ENCODE peak calls at places on chromosomes 6 and 20, in five cellular contexts. One of them, this sample, is unnamed.

GRCh38 chr20:36491901-36492617 is 49.3 kb upstream of the MYL9 start:
- DNase-seq in T1000: no peak
- DNase-seq in fibroblast of lung: no peak
- DNase-seq in ascending aorta: no peak
- DNase-seq in RPMI8226: no peak
- DNase-seq in this sample: no peak

GRCh38 chr6:36024154-36024760 is at the start of gene SLC26A8:
- DNase-seq in T1000: no peak
- DNase-seq in ascending aorta: no peak
- DNase-seq in fibroblast of lung: no peak
- DNase-seq in RPMI8226: no peak
- DNase-seq in this sample: no peak

GRCh38 chr6:32790306-32790705 is 26.5 kb downstream of the HLA-DOB start:
- DNase-seq in ascending aorta: no peak
- DNase-seq in T1000: no peak
- DNase-seq in RPMI8226: no peak
- DNase-seq in fibroblast of lung: no peak
- DNase-seq in this sample: no peak

GRCh38 chr20:9609892-9610502 is 95.6 kb downstream of the LAMP5 start:
- DNase-seq in T1000: peak
- DNase-seq in RPMI8226: peak
- DNase-seq in fibroblast of lung: peak
- DNase-seq in ascending aorta: no peak
- DNase-seq in this sample: peak

GRCh38 chr6:33114428-33114827 is 38.6 kb downstream of the HLA-DPB1 start:
- DNase-seq in ascending aorta: no peak
- DNase-seq in RPMI8226: no peak
- DNase-seq in T1000: no peak
- DNase-seq in fibroblast of lung: no peak
- DNase-seq in this sample: no peak

GRCh38 chr6:506920-507523 is 115.5 kb downstream of the IRF4 start:
- DNase-seq in RPMI8226: no peak
- DNase-seq in fibroblast of lung: peak
- DNase-seq in T1000: no peak
- DNase-seq in ascending aorta: no peak
- DNase-seq in this sample: no peak

GRCh38 chr6:1739220-1739619 is 129.5 kb downstream of the FOXC1 start:
- DNase-seq in fibroblast of lung: no peak
- DNase-seq in RPMI8226: no peak
- DNase-seq in ascending aorta: no peak
- DNase-seq in T1000: no peak
- DNase-seq in this sample: no peak

GRCh38 chr6:111260570-111261298 is 173.4 kb downstream of the SLC16A10 start:
- DNase-seq in T1000: no peak
- DNase-seq in fibroblast of lung: no peak
- DNase-seq in RPMI8226: no peak
- DNase-seq in ascending aorta: no peak
- DNase-seq in this sample: no peak

GRCh38 chr6:75084872-75085381 is 120.9 kb downstream of the COL12A1 start:
- DNase-seq in RPMI8226: no peak
- DNase-seq in T1000: no peak
- DNase-seq in fibroblast of lung: peak
- DNase-seq in ascending aorta: no peak
- DNase-seq in this sample: no peak

GRCh38 chr6:148231572-148231971 is 111.1 kb upstream of the SASH1 start:
- DNase-seq in ascending aorta: no peak
- DNase-seq in fibroblast of lung: peak
- DNase-seq in RPMI8226: no peak
- DNase-seq in T1000: no peak
- DNase-seq in this sample: peak

GRCh38 chr20:22575087-22575721 is 9.2 kb downstream of the FOXA2 start:
- DNase-seq in ascending aorta: no peak
- DNase-seq in RPMI8226: no peak
- DNase-seq in fibroblast of lung: no peak
- DNase-seq in T1000: no peak
- DNase-seq in this sample: no peak

GRCh38 chr6:75824160-75824559 is 75.1 kb downstream of the MYO6 start:
- DNase-seq in T1000: no peak
- DNase-seq in RPMI8226: no peak
- DNase-seq in fibroblast of lung: no peak
- DNase-seq in ascending aorta: no peak
- DNase-seq in this sample: no peak

GRCh38 chr6:11025911-11026635 is 18.0 kb downstream of the ELOVL2 start:
- DNase-seq in ascending aorta: no peak
- DNase-seq in fibroblast of lung: no peak
- DNase-seq in T1000: no peak
- DNase-seq in RPMI8226: no peak
- DNase-seq in this sample: no peak

GRCh38 chr6:118963003-118963402 is 28.0 kb upstream of the MCM9 start:
- DNase-seq in RPMI8226: no peak
- DNase-seq in ascending aorta: no peak
- DNase-seq in fibroblast of lung: peak
- DNase-seq in T1000: no peak
- DNase-seq in this sample: peak

GRCh38 chr20:36391456-36391855 is 85.3 kb downstream of the DLGAP4 start:
- DNase-seq in RPMI8226: no peak
- DNase-seq in T1000: no peak
- DNase-seq in fibroblast of lung: no peak
- DNase-seq in ascending aorta: no peak
- DNase-seq in this sample: no peak

GRCh38 chr6:156948240-156948639 is 171.1 kb downstream of the ARID1B start:
- DNase-seq in RPMI8226: no peak
- DNase-seq in fibroblast of lung: no peak
- DNase-seq in T1000: no peak
- DNase-seq in ascending aorta: no peak
- DNase-seq in this sample: no peak

GRCh38 chr6:138769102-138769676 is 4.4 kb upstream of the CCDC28A start:
- DNase-seq in fibroblast of lung: no peak
- DNase-seq in ascending aorta: no peak
- DNase-seq in T1000: no peak
- DNase-seq in RPMI8226: no peak
- DNase-seq in this sample: no peak

GRCh38 chr6:100346828-100347227 is 117.9 kb downstream of the SIM1 start:
- DNase-seq in fibroblast of lung: peak
- DNase-seq in RPMI8226: no peak
- DNase-seq in ascending aorta: no peak
- DNase-seq in T1000: no peak
- DNase-seq in this sample: no peak

GRCh38 chr6:39330057-39330456 is 7.6 kb upstream of the KCNK16 start:
- DNase-seq in T1000: no peak
- DNase-seq in fibroblast of lung: no peak
- DNase-seq in ascending aorta: no peak
- DNase-seq in RPMI8226: peak
- DNase-seq in this sample: no peak

GRCh38 chr6:2863901-2864300 is 22.2 kb upstream of the SERPINB1 start:
- DNase-seq in T1000: no peak
- DNase-seq in ascending aorta: no peak
- DNase-seq in RPMI8226: no peak
- DNase-seq in fibroblast of lung: no peak
- DNase-seq in this sample: no peak

GRCh38 chr6:46323312-46323965 is 152.7 kb upstream of the ENPP5 start:
- DNase-seq in RPMI8226: no peak
- DNase-seq in ascending aorta: peak
- DNase-seq in T1000: peak
- DNase-seq in fibroblast of lung: peak
- DNase-seq in this sample: no peak

GRCh38 chr6:84804720-84805119 is 40.3 kb upstream of the TBX18 start:
- DNase-seq in ascending aorta: no peak
- DNase-seq in T1000: no peak
- DNase-seq in fibroblast of lung: peak
- DNase-seq in RPMI8226: no peak
- DNase-seq in this sample: no peak

GRCh38 chr20:868279-868678 is 34.8 kb downstream of the FAM110A start:
- DNase-seq in T1000: no peak
- DNase-seq in fibroblast of lung: no peak
- DNase-seq in ascending aorta: no peak
- DNase-seq in RPMI8226: no peak
- DNase-seq in this sample: no peak

GRCh38 chr6:25122622-25123237 is 156.4 kb upstream of the CARMIL1 start:
- DNase-seq in ascending aorta: no peak
- DNase-seq in RPMI8226: peak
- DNase-seq in fibroblast of lung: no peak
- DNase-seq in T1000: no peak
- DNase-seq in this sample: peak

GRCh38 chr20:19757487-19757972 is 528 bp upstream of the RIN2 start:
- DNase-seq in RPMI8226: no peak
- DNase-seq in ascending aorta: peak
- DNase-seq in fibroblast of lung: peak
- DNase-seq in T1000: peak
- DNase-seq in this sample: peak

GRCh38 chr20:59805786-59806577 is 127.5 kb downstream of the SYCP2 start:
- DNase-seq in RPMI8226: no peak
- DNase-seq in fibroblast of lung: no peak
- DNase-seq in ascending aorta: peak
- DNase-seq in T1000: no peak
- DNase-seq in this sample: no peak

GRCh38 chr6:47247227-47247797 is 62.4 kb downstream of the TNFRSF21 start:
- DNase-seq in fibroblast of lung: peak
- DNase-seq in RPMI8226: peak
- DNase-seq in T1000: no peak
- DNase-seq in ascending aorta: no peak
- DNase-seq in this sample: no peak

GRCh38 chr6:114151070-114151685 is 180.2 kb upstream of the HDAC2 start:
- DNase-seq in ascending aorta: no peak
- DNase-seq in RPMI8226: no peak
- DNase-seq in T1000: no peak
- DNase-seq in fibroblast of lung: no peak
- DNase-seq in this sample: no peak

GRCh38 chr6:113879186-113880096 is 22.3 kb downstream of the MARCKS start:
- DNase-seq in T1000: peak
- DNase-seq in fibroblast of lung: peak
- DNase-seq in RPMI8226: peak
- DNase-seq in ascending aorta: peak
- DNase-seq in this sample: peak

GRCh38 chr6:7124631-7125030 is 16.9 kb downstream of the RREB1 start:
- DNase-seq in RPMI8226: no peak
- DNase-seq in ascending aorta: no peak
- DNase-seq in fibroblast of lung: no peak
- DNase-seq in T1000: no peak
- DNase-seq in this sample: no peak

GRCh38 chr20:1633535-1633934 is 13.7 kb upstream of the SIRPB1 start:
- DNase-seq in fibroblast of lung: no peak
- DNase-seq in T1000: no peak
- DNase-seq in RPMI8226: no peak
- DNase-seq in ascending aorta: no peak
- DNase-seq in this sample: no peak

GRCh38 chr6:87945181-87945580 is 102.5 kb upstream of the SPACA1 start:
- DNase-seq in T1000: no peak
- DNase-seq in ascending aorta: no peak
- DNase-seq in fibroblast of lung: no peak
- DNase-seq in RPMI8226: no peak
- DNase-seq in this sample: no peak

GRCh38 chr6:13573669-13574110 is 711 bp upstream of the SIRT5 start:
- DNase-seq in T1000: no peak
- DNase-seq in fibroblast of lung: peak
- DNase-seq in RPMI8226: peak
- DNase-seq in ascending aorta: peak
- DNase-seq in this sample: peak